ENCODE peak calls at places on chromosomes 11 and 22, in six cellular contexts. T is coronary artery, F is AG04450, Q is kidney epithelial cell, D is astrocyte of the cerebellum, M is PC-9. Z is an unnamed sample.

GRCh38 chr22:34111210-34111824 is 191.0 kb upstream of the LARGE1 start:
- DNase-seq in T (no peak), F (no peak), Q (no peak), D (no peak), M (peak), Z (no peak)

GRCh38 chr11:96272542-96273306 is 70.3 kb downstream of the MAML2 start:
- DNase-seq in T (no peak), F (no peak), Q (no peak), D (no peak), M (peak), Z (no peak)

GRCh38 chr22:29344137-29344536 is 28.6 kb upstream of the RASL10A start:
- DNase-seq in T (no peak), F (no peak), Q (peak), D (peak), M (peak), Z (peak)

GRCh38 chr11:115616941-115617340 is 112.7 kb upstream of the CADM1 start:
- DNase-seq in T (no peak), F (peak), Q (no peak), D (peak), M (no peak), Z (peak)

GRCh38 chr11:26830218-26830617 is 108.4 kb upstream of the SLC5A12 start:
- DNase-seq in T (no peak), F (no peak), Q (no peak), D (no peak), M (no peak), Z (no peak)

GRCh38 chr11:111909378-111909777 is 2.2 kb downstream of the CRYAB start:
- DNase-seq in T (no peak), F (no peak), Q (no peak), D (no peak), M (no peak), Z (no peak)

GRCh38 chr11:75184757-75185156 is 33.9 kb downstream of the SLCO2B1 start:
- DNase-seq in T (no peak), F (no peak), Q (no peak), D (no peak), M (no peak), Z (no peak)

GRCh38 chr11:66259225-66259624 is 9.2 kb upstream of the RAB1B start:
- DNase-seq in T (no peak), F (no peak), Q (no peak), D (no peak), M (no peak), Z (no peak)

GRCh38 chr11:61091373-61092279 is 10.7 kb upstream of the CD5 start:
- DNase-seq in T (no peak), F (no peak), Q (no peak), D (no peak), M (peak), Z (no peak)

DNA sequence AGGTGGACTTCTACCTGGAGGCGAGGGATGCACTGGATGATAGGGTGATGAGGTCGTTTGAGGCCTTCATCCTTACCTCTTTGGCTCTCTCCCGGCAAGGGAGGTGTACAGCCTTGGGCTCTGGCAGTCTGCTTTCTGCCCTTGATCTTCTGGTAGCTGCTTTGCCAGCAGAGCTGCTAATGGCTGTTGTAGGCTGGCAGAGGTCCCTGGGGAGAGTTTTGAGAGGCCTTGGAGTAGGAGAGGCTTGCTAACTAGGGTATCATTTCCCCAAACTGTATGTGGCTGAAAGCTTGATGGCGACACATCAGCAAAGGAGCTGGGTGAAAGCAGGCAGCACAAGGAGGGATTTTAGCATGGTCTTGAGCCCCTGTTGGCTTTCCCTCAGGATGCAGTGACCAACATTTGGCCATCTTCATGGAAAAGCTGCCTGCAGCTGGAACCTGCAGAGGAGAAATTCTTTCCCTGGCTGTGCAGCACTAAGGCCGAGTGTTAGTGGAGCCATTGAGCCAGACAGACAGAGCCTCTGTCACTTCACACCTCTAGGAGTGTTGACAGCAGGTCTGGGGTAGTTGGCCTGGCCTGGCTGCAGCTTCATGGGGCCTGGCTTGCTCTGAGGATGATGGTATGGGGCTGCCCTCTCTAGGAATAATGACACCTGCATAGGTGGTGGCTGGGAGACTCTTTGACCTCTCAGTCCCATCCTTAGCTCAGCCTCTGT is 3.5 kb upstream of the AMPD3 start:
- DNase-seq in T (no peak), F (no peak), Q (no peak), D (no peak), M (no peak), Z (no peak)
- TF ChIP-seq CTCF in T (no peak), F (no peak), Q (no peak), D (no peak), M (peak), Z (no peak)

DNA sequence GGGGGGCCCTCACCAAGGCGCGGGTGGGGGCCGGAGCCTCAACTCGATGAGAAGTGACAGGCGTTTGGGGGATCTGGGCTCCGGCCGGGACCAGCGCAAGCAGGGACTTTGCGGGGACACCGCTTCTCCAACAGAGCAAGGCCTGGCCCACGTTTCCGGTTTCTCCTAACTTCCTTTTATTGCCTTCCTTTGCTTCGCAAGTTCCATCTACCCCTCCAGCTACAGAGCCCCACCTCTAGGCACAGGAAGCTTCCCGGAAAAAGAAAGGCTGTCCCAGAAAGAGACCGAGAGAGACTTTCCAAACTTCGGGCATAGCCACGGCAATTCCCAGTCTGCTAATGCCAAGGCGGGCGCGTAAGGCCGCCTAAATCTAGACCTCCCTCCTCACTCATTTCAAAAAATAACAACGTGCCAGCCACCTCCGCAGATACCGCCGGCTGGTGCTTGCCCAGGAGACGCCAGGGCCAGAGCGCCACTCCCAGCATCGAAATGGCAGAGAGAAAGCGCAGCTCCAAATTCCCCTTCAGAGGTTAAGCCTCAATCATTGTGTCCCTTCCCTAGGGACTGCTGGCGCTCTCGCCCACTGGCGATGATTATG is 6.6 kb downstream of the PAX6 start:
- DNase-seq in T (no peak), F (no peak), Q (no peak), D (no peak), M (no peak), Z (no peak)
- H3K4me3 ChIP-seq in T (peak), F (no peak), Q (no peak), D (peak), M (no peak), Z (no peak)

DNA sequence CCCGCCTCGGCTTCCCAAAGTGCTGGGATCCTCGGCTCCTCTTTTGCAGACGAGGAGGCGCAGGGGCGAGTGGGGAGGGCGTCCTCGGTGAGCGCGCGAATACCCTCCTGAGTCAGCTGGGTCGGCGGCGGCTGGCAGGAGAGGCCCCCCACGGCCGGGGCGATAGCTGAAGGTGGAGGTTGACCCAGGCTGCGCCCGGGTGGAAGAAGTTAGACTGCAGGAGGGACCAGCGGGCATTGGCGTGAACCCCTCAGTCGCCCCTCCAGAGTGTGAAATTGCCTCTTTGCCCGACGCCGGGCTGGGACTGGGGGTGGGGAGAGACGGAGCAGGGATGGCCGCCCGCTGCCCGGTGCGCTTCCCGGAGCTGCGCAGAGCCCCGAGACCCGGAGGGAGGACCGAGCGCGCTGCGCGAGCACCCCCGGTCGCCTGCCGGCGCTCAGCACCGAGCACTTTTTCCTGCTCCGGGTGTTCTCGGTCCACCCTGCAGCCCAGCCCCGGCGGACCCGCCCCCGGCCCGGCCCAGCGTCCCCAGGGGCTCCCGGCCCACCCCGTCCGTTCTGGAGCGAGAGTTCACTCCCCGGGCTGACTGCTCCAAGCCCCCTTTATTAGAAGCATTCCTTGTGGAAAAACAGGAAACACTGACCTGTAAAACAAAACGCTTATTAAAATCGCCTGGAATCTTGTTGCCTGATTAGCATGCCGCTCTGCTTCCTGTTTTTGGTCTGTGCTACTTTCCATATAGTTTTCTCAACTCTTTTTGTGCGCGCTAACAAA is 13.7 kb upstream of the CPT1A start:
- DNase-seq in T (no peak), F (no peak), Q (no peak), D (no peak), M (no peak), Z (no peak)
- TF ChIP-seq CTCF in T (no peak), F (no peak), Q (no peak), D (peak), M (no peak), Z (peak)

GRCh38 chr11:59283825-59284772 is 71.4 kb upstream of the MPEG1 start:
- DNase-seq in T (no peak), F (peak), Q (no peak), D (peak), M (peak), Z (peak)
- H3K4me3 ChIP-seq in T (no peak), F (no peak), Q (no peak), D (no peak), M (no peak), Z (no peak)

GRCh38 chr22:17120281-17120680 is 879 bp downstream of the TMEM121B start:
- DNase-seq in T (no peak), F (no peak), Q (no peak), D (peak), M (peak), Z (no peak)

GRCh38 chr22:17120711-17121234 is 387 bp downstream of the TMEM121B start:
- DNase-seq in T (no peak), F (no peak), Q (no peak), D (no peak), M (no peak), Z (no peak)

GRCh38 chr22:17117890-17118289 is 3.3 kb downstream of the TMEM121B start:
- DNase-seq in T (no peak), F (no peak), Q (no peak), D (no peak), M (no peak), Z (no peak)

GRCh38 chr22:17118342-17118741 is 2.8 kb downstream of the TMEM121B start:
- DNase-seq in T (no peak), F (no peak), Q (no peak), D (no peak), M (no peak), Z (no peak)

GRCh38 chr22:17119481-17120202 is 1.5 kb downstream of the TMEM121B start:
- DNase-seq in T (no peak), F (no peak), Q (no peak), D (no peak), M (no peak), Z (no peak)
- TF ChIP-seq CTCF in T (no peak), F (no peak), Q (peak), D (peak), M (no peak), Z (no peak)

GRCh38 chr11:46291441-46292143 is 14.1 kb downstream of the CREB3L1 start:
- DNase-seq in T (no peak), F (no peak), Q (no peak), D (no peak), M (no peak), Z (no peak)
- H3K4me3 ChIP-seq in T (no peak), F (no peak), Q (no peak), D (no peak), M (no peak), Z (no peak)

GRCh38 chr22:36563001-36563400 is 34.0 kb upstream of the EIF3D start:
- DNase-seq in T (no peak), F (no peak), Q (no peak), D (no peak), M (no peak), Z (no peak)
- TF ChIP-seq CTCF in T (no peak), F (no peak), Q (no peak), D (no peak), M (no peak), Z (no peak)

GRCh38 chr11:72100462-72100861 is 2.6 kb downstream of the LAMTOR1 start:
- DNase-seq in T (no peak), F (no peak), Q (no peak), D (no peak), M (no peak), Z (no peak)
- H3K4me3 ChIP-seq in T (no peak), F (no peak), Q (no peak), D (no peak), M (no peak), Z (no peak)

Z was measured in AG09309.